ENCODE peak calls at places on chromosomes 3 and 15, in five cellular contexts. O, I, R, Y and X are unnamed samples.

GRCh38 chr3:133138017-133138416 is 99.8 kb downstream of the TMEM108 start:
- DNase-seq in Y (no peak), R (no peak), O (no peak), I (no peak), X (no peak)

GRCh38 chr3:101903426-101903825 is 54.1 kb downstream of the NFKBIZ start:
- DNase-seq in R (peak; percentile 32), Y (peak; percentile 15), I (no peak), O (no peak), X (no peak)

GRCh38 chr3:140349938-140350337 is 327.9 kb upstream of the TRIM42 start:
- DNase-seq in Y (no peak), R (no peak), I (no peak), O (no peak), X (no peak)

GRCh38 chr15:68730491-68731317 is 90.0 kb downstream of the ANP32A start:
- DNase-seq in Y (peak; percentile 72), I (peak; percentile 29), R (peak; percentile 57), O (peak; percentile 61), X (no peak)

GRCh38 chr3:59563072-59563605 is 513.3 kb upstream of the CFAP20DC start:
- DNase-seq in I (no peak), Y (no peak), R (peak; percentile 15), O (no peak), X (no peak)

GRCh38 chr15:49889525-49889924 is 229.5 kb downstream of the ATP8B4 start:
- DNase-seq in Y (no peak), R (no peak), O (no peak), I (no peak), X (no peak)

GRCh38 chr15:48358229-48358641 is 27.0 kb downstream of the DUT start:
- DNase-seq in Y (peak; percentile 61), R (peak; percentile 77), O (peak; percentile 32), I (no peak), X (no peak)

GRCh38 chr3:50572801-50573371 is 3.6 kb downstream of the HEMK1 start:
- DNase-seq in I (no peak), R (no peak), Y (no peak), O (no peak), X (no peak)

GRCh38 chr15:73564255-73564654 is 68.9 kb downstream of the NPTN start:
- DNase-seq in Y (peak; percentile 58), R (peak; percentile 22), O (peak; percentile 12), I (peak; percentile 9), X (no peak)

GRCh38 chr3:42166662-42167300 is 75.6 kb downstream of the TRAK1 start:
- DNase-seq in I (no peak), O (no peak), Y (no peak), R (no peak), X (no peak)

GRCh38 chr3:31550452-31551251 is 17.9 kb downstream of the STT3B start:
- DNase-seq in R (peak; percentile 40), Y (peak; percentile 44), O (peak; percentile 36), I (no peak), X (no peak)

GRCh38 chr15:75884041-75884440 is 19.6 kb upstream of the FBXO22 start:
- DNase-seq in R (peak; percentile 45), O (no peak), I (no peak), Y (peak; percentile 47), X (no peak)

GRCh38 chr3:37536033-37536432 is 325.6 kb upstream of the CTDSPL start:
- DNase-seq in O (no peak), I (no peak), Y (no peak), R (no peak), X (no peak)

GRCh38 chr3:108153451-108153981 is 62.7 kb upstream of the CD47 start:
- DNase-seq in Y (peak; percentile 81), R (peak; percentile 79), O (peak; percentile 77), I (peak; percentile 11), X (no peak)

GRCh38 chr15:74302821-74303359 is 64.6 kb downstream of the CYP11A1 start:
- DNase-seq in O (peak; percentile 80), I (no peak), R (no peak), Y (peak; percentile 50), X (no peak)

GRCh38 chr15:84981711-84982300 is at the start of gene PDE8A:
- DNase-seq in Y (peak; percentile 64), O (peak; percentile 76), I (peak; percentile 26), R (no peak), X (peak; percentile 71)

GRCh38 chr15:67821784-67822451 is 3.4 kb upstream of the SKOR1 start:
- DNase-seq in R (no peak), O (peak; percentile 48), Y (no peak), I (no peak), X (no peak)

GRCh38 chr3:48708481-48708889 is 8.5 kb downstream of the IP6K2 start:
- DNase-seq in Y (peak; percentile 20), I (no peak), O (no peak), R (peak; percentile 33), X (no peak)

GRCh38 chr15:74203914-74204431 is 1.4 kb upstream of the STRA6 start:
- DNase-seq in R (peak; percentile 57), I (no peak), Y (peak; percentile 91), O (peak; percentile 69), X (no peak)

GRCh38 chr3:143109861-143110260 is 9.7 kb upstream of the CHST2 start:
- DNase-seq in Y (no peak), I (no peak), O (no peak), R (no peak), X (no peak)

DNA sequence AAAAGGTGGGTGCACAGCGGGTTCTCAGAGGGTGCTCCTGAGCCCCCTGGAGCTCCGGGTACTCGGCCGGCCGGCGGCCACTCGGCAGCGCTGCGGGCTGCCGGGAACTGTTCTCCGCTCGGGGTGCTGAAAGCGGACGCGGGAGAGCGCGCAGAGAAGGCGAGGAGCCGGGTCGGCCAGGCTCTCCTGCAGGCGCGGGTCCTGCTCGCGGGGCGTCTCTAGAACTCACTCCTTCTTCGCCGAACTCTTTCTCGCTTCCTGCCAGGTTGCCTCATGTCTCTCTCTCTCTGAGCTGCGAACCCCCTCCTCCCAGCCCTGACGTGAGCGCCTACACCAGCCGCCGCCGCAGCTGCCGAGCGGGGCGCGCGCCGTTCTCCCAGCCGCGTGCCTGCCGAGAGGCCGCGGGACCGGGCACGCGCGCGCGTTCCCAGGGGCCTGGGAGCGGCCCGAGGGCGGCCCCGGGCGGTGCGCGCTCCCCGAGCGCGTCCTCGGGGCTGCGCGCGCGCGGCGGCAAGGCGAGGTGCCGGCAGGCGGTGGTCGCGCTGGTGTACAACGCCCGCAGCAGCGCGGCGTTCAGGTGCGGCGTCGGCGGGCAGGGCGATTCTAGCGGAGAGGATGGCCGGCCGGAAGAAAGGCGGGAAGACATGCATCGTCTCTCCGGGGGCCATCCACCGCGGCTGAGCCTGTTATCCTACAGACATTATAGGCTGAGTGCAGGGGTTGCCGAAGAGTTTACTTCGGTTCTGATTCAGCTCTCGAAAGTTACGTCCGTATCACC is at the start of gene PEX5L:
- DNase-seq in R (peak; percentile 24), O (peak; percentile 94), I (no peak), Y (peak; percentile 48), X (no peak)
- H3K27me3 ChIP-seq in R (peaks cover 2% of the 10 kb centered on the region), O (peaks cover 81% of the 10 kb centered on the region), I (peaks cover 3% of the 10 kb centered on the region), Y (peaks cover 63% of the 10 kb centered on the region), X (peaks cover 49% of the 10 kb centered on the region)

GRCh38 chr3:160402249-160403027 is 3.0 kb downstream of the SMC4 start:
- DNase-seq in R (peak; percentile 54), I (no peak), O (no peak), Y (peak; percentile 25), X (no peak)
- H3K27ac ChIP-seq in R (no peak overlapping the region), I (peak overlapping the region; percentile 92), O (no peak overlapping the region), Y (no peak overlapping the region), X (no peak overlapping the region)

GRCh38 chr15:79089890-79090486 is 592 bp downstream of the RASGRF1 start:
- DNase-seq in Y (peak; percentile 2), R (no peak), I (no peak), O (peak; percentile 44), X (no peak)
- H3K27me3 ChIP-seq in Y (peaks cover 98% of the 10 kb centered on the region), R (peaks cover 11% of the 10 kb centered on the region), I (peaks cover 19% of the 10 kb centered on the region), O (peaks cover 100% of the 10 kb centered on the region), X (peaks cover 82% of the 10 kb centered on the region)

GRCh38 chr3:52531636-52532516 is 1.8 kb downstream of the NT5DC2 start:
- DNase-seq in O (peak; percentile 1), Y (no peak), I (no peak), R (no peak), X (peak; percentile 63)
- H3K27ac ChIP-seq in O (no peak overlapping the region), Y (no peak overlapping the region), I (peak overlapping the region; percentile 74), R (peak overlapping the region; percentile 23), X (peak overlapping the region; percentile 2)